ENCODE peak calls at places on chromosomes 1 and 21, in eight cellular contexts. J is endothelial cell of umbilical vein, H is ascending aorta, L is cardiac muscle cell, M is A549, B is heart right ventricle, I is ovary, G is astrocyte of the spinal cord. S is an unnamed sample.

GRCh38 chr1:155177918-155178281 is 4.3 kb downstream of the TRIM46 start:
- DNase-seq in H (peak), I (peak), M (no peak), B (no peak), G (no peak), L (no peak), J (no peak), S (no peak)

GRCh38 chr1:178599745-178600144 is 86.8 kb downstream of the TEX35 start:
- DNase-seq in G (no peak), M (no peak), L (no peak), J (no peak), I (no peak), H (no peak), B (no peak), S (no peak)

GRCh38 chr21:15005391-15005790 is 59.4 kb downstream of the NRIP1 start:
- DNase-seq in J (peak), I (peak), B (no peak), M (no peak), H (no peak), G (peak), L (no peak), S (no peak)

GRCh38 chr1:156438278-156438987 is 62.1 kb downstream of the MEF2D start:
- DNase-seq in L (no peak), I (no peak), H (no peak), G (no peak), B (no peak), M (no peak), J (no peak), S (peak)

GRCh38 chr1:154478639-154479038 is 23.4 kb upstream of the TDRD10 start:
- DNase-seq in L (peak), M (no peak), J (peak), B (no peak), I (no peak), G (peak), H (no peak), S (no peak)

GRCh38 chr1:30975217-30975616 is 66.7 kb upstream of the SDC3 start:
- DNase-seq in L (no peak), I (no peak), M (no peak), J (no peak), G (no peak), H (no peak), B (no peak), S (no peak)

GRCh38 chr1:43241352-43241953 is 28.3 kb upstream of the TMEM125 start:
- DNase-seq in M (no peak), I (no peak), G (peak), L (peak), B (no peak), H (peak), J (no peak), S (no peak)

GRCh38 chr1:200258447-200259375 is 151.1 kb downstream of the ZNF281 start:
- DNase-seq in L (peak), B (no peak), M (peak), I (no peak), H (no peak), G (peak), J (peak), S (peak)

GRCh38 chr1:152888126-152888525 is 10.0 kb downstream of the SMCP start:
- DNase-seq in M (no peak), B (no peak), G (no peak), J (no peak), L (no peak), H (no peak), I (no peak), S (no peak)

GRCh38 chr1:36911631-36912364 is 122.5 kb downstream of the GRIK3 start:
- DNase-seq in M (no peak), G (no peak), J (no peak), B (no peak), H (no peak), I (no peak), L (no peak), S (no peak)

GRCh38 chr1:155812878-155813277 is 44.1 kb downstream of the GON4L start:
- DNase-seq in M (no peak), L (no peak), I (no peak), B (no peak), H (no peak), J (no peak), G (no peak), S (no peak)

GRCh38 chr1:174874337-174875053 is 125.3 kb upstream of the CACYBP start:
- DNase-seq in M (no peak), H (no peak), I (no peak), L (no peak), J (no peak), G (no peak), B (no peak), S (no peak)

GRCh38 chr1:43460988-43461693 is 7.4 kb upstream of the HYI start:
- DNase-seq in I (no peak), J (no peak), G (no peak), L (peak), B (no peak), M (no peak), H (no peak), S (no peak)

GRCh38 chr1:112496290-112496689 is 12.5 kb upstream of the WNT2B start:
- DNase-seq in B (no peak), J (no peak), G (no peak), L (no peak), M (no peak), H (no peak), I (no peak), S (no peak)

GRCh38 chr1:10033359-10033845 is 644 bp downstream of the UBE4B start:
- DNase-seq in L (peak), I (peak), H (no peak), G (peak), B (no peak), M (peak), J (no peak), S (peak)

GRCh38 chr1:196501760-196502428 is 106.3 kb downstream of the KCNT2 start:
- DNase-seq in M (no peak), L (peak), I (no peak), B (no peak), H (no peak), G (no peak), J (no peak), S (peak)

GRCh38 chr1:210828996-210829596 is 304.9 kb downstream of the KCNH1 start:
- DNase-seq in B (no peak), M (no peak), L (no peak), G (no peak), H (no peak), I (no peak), J (no peak), S (no peak)

GRCh38 chr1:94541175-94542087 is at the start of gene F3:
- DNase-seq in M (peak), L (peak), J (peak), I (peak), H (peak), B (peak), G (peak), S (peak)

GRCh38 chr1:231219422-231220401 is 21.3 kb upstream of the GNPAT start:
- DNase-seq in J (no peak), M (no peak), L (no peak), G (no peak), H (no peak), I (no peak), B (no peak), S (no peak)

GRCh38 chr1:31397360-31398095 is 15.5 kb upstream of the SERINC2 start:
- DNase-seq in J (no peak), M (no peak), I (no peak), L (no peak), H (no peak), G (no peak), B (no peak), S (no peak)

GRCh38 chr1:90417139-90417538 is 300.0 kb downstream of the BARHL2 start:
- DNase-seq in J (no peak), L (peak), I (no peak), M (no peak), G (peak), H (no peak), B (no peak), S (no peak)

GRCh38 chr1:119003413-119004128 is 15.4 kb upstream of the TBX15 start:
- DNase-seq in L (no peak), G (no peak), J (no peak), I (no peak), M (no peak), B (no peak), H (no peak), S (no peak)

GRCh38 chr1:119001181-119002018 is 13.3 kb upstream of the TBX15 start:
- DNase-seq in J (no peak), G (no peak), H (no peak), I (no peak), L (peak), B (no peak), M (no peak), S (no peak)

GRCh38 chr1:118998171-118998570 is 10.0 kb upstream of the TBX15 start:
- DNase-seq in I (no peak), L (no peak), J (no peak), M (no peak), H (no peak), B (no peak), G (no peak), S (no peak)

GRCh38 chr1:118999348-119000071 is 11.4 kb upstream of the TBX15 start:
- DNase-seq in J (no peak), I (no peak), L (no peak), M (no peak), G (no peak), B (no peak), H (no peak), S (no peak)

DNA sequence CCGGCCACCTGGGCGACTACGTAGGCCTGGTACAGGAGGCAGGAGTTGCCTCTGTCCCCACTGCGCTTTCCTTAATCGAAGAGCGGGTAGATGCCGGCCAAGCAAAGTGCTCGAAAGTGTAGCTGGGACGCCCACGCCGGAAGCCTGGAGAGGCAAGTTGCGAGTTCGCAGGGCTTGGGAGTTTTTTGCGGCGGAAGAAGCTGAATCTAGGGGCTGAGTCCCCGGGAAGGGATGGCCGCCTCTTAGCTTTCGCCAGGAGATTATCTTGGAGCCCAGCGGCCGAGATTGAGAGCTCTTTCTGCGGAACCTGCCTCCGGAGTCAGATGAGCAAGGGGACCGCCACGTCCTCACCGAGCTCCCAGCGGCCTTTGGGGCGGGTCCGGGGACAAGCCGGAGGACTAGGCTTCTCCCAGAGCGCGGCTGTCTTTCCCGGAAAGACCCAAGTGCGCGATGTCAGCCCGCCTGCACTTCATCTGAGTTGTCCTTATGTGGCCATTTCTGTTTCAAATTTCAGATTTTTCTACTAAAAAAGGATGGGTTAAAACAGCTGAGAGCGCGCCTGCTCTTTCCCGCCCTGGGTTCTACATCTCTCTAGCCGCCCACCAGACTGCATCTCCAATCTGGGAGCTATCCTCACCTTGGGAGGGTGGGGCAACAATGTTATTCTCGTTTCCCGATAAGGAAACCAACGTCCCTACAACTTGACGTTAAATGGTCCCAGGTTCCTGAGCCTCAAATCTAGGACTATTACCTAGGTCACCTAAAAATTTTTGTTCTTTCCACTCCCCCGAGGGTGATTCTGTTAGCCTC is 12.4 kb upstream of the TBX15 start:
- DNase-seq in J (no peak), I (no peak), M (no peak), G (no peak), H (no peak), L (no peak), B (peak), S (no peak)
- H3K4me3 ChIP-seq in J (no peak), I (no peak), M (peak), G (no peak), H (peak), L (peak), B (peak), S (peak)

GRCh38 chr21:24693779-24694178 is 913.5 kb downstream of the MRPL39 start:
- DNase-seq in I (no peak), H (no peak), B (no peak), M (no peak), G (peak), L (no peak), J (no peak), S (no peak)
- H3K4me3 ChIP-seq in I (no peak), H (no peak), B (no peak), M (no peak), G (peak), L (no peak), J (no peak), S (no peak)

GRCh38 chr1:51569284-51570062 is 47.4 kb upstream of the OSBPL9 start:
- DNase-seq in M (peak), J (peak), G (peak), B (no peak), I (peak), H (no peak), L (peak), S (peak)
- H3K4me3 ChIP-seq in M (no peak), J (no peak), G (no peak), B (no peak), I (no peak), H (no peak), L (no peak), S (no peak)

DNA sequence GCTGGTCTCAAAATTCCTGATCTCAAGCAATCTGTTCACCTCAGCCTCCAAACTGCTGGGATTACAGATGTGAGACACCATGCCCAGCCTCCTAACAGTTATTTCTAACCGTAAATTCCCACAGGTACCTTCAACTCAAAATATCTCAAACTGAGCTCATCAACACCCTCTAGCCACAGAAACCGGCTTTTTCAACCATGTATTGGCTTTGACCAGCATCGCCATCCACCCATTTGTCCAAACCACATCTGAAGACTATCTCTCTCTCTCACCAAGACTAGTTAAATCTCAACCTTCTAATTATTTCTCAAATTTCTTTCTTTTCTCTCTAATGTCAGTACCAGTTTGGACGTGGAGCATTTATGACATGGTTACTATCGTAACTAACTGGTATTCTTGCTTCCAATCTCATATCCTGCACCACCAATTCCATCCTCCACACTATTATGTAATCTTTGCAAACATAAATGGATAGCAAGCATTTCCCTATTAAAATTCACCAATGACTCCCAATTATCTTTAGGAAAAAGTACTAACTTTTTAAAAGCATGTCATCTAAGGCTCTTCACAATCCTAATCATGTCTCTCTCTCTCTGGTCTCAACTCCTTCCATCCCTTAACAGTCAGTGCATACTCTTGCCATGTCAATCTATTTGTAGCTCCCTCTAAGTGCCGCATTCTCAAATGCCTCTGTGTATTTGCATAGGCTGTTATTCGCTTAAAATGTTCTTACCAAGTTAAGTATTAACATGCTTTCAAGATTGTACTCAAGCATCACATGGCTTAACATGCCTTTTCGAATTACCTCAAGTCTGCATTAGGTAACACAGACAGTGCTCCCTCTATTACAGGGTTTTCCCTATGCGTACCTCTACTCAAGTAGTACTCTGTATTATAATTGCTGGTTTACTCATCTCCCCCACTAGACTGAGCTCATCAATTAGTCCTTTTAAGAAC is 18.1 kb downstream of the RSBN1 start:
- DNase-seq in M (no peak), L (no peak), B (no peak), J (no peak), H (no peak), I (no peak), G (no peak), S (no peak)
- H3K4me3 ChIP-seq in M (no peak), L (no peak), B (no peak), J (no peak), H (no peak), I (no peak), G (no peak), S (no peak)